ENCODE peak calls at places on chromosomes 4 and X, in six cellular contexts. V, W, R, Y, Z and S are unnamed samples.
A peak's percentile ranks its signal among the peaks of the same experiment; 100 is the strongest.

GRCh38 chrX:72069380-72070160 is 62.1 kb downstream of the RTL5 start:
- DNase-seq in R (no peak), V (no peak), W (no peak), Y (no peak), Z (no peak), S (no peak)

GRCh38 chr4:5712517-5712916 is 1.5 kb downstream of the EVC start:
- DNase-seq in Z (peak; percentile 82), R (no peak), Y (no peak), V (no peak), W (no peak), S (no peak)

GRCh38 chr4:6887591-6888371 is 21.8 kb upstream of the TBC1D14 start:
- DNase-seq in V (peak; percentile 73), Z (no peak), W (no peak), R (no peak), Y (no peak), S (no peak)

GRCh38 chrX:132217203-132218073 is 1.8 kb downstream of the RAP2C start:
- DNase-seq in V (peak; percentile 68), Z (peak; percentile 78), W (peak; percentile 83), R (no peak), Y (peak; percentile 71), S (peak; percentile 76)

GRCh38 chr4:58936436-58936835 is 1826.3 kb upstream of the IGFBP7 start:
- DNase-seq in Z (no peak), Y (no peak), R (no peak), W (no peak), V (no peak), S (no peak)

GRCh38 chr4:74619931-74620702 is 174.2 kb downstream of the BTC start:
- DNase-seq in Y (no peak), Z (no peak), W (no peak), V (no peak), R (no peak), S (no peak)

GRCh38 chrX:20595928-20596550 is 329.3 kb upstream of the RPS6KA3 start:
- DNase-seq in Y (peak; percentile 37), Z (no peak), R (no peak), V (no peak), W (peak; percentile 62), S (no peak)

GRCh38 chrX:76148753-76149152 is 24.1 kb upstream of the PBDC1 start:
- DNase-seq in R (peak; percentile 12), Z (peak; percentile 34), W (peak; percentile 74), Y (peak; percentile 23), V (peak; percentile 64), S (no peak)

GRCh38 chr4:77600521-77601451 is 4.8 kb upstream of the CXCL13 start:
- DNase-seq in V (no peak), Y (no peak), R (no peak), Z (peak; percentile 23), W (no peak), S (no peak)

GRCh38 chr4:167903291-167903721 is 189.0 kb upstream of the ANXA10 start:
- DNase-seq in Z (peak; percentile 68), R (no peak), W (no peak), Y (no peak), V (no peak), S (no peak)

GRCh38 chrX:36908801-36909403 is 99.3 kb upstream of the FAM47C start:
- DNase-seq in Y (no peak), V (no peak), W (no peak), Z (peak; percentile 1), R (peak; percentile 33), S (no peak)

GRCh38 chrX:129540725-129541184 is 696 bp downstream of the OCRL start:
- DNase-seq in Z (no peak), V (peak; percentile 51), W (peak; percentile 58), Y (no peak), R (no peak), S (peak; percentile 61)

GRCh38 chrX:53795583-53795982 is 109.1 kb upstream of the HUWE1 start:
- DNase-seq in V (no peak), Z (no peak), R (no peak), Y (no peak), W (no peak), S (no peak)

GRCh38 chr4:1554246-1554875 is 129.8 kb downstream of the FAM53A start:
- DNase-seq in V (no peak), Z (no peak), Y (no peak), W (no peak), R (no peak), S (no peak)

GRCh38 chr4:5635826-5636196 is 72.5 kb downstream of the EVC2 start:
- DNase-seq in W (no peak), R (no peak), V (no peak), Y (no peak), Z (peak; percentile 94), S (no peak)

GRCh38 chr4:107853444-107854325 is 29.0 kb downstream of the SGMS2 start:
- DNase-seq in Y (no peak), Z (peak; percentile 71), V (no peak), R (no peak), W (no peak), S (no peak)

GRCh38 chr4:4714330-4714729 is 145.1 kb upstream of the MSX1 start:
- DNase-seq in V (no peak), Y (no peak), W (no peak), Z (peak; percentile 45), R (no peak), S (no peak)

GRCh38 chrX:44474410-44474809 is 68.2 kb downstream of the FUNDC1 start:
- DNase-seq in R (no peak), V (no peak), Y (no peak), Z (peak; percentile 61), W (no peak), S (no peak)

GRCh38 chrX:109862386-109862910 is 129.4 kb upstream of the ACSL4 start:
- DNase-seq in W (no peak), V (no peak), Y (no peak), R (no peak), Z (peak; percentile 15), S (no peak)

GRCh38 chr4:105808459-105809041 is 86.7 kb upstream of the NPNT start:
- DNase-seq in R (no peak), W (no peak), Z (peak; percentile 72), V (no peak), Y (no peak), S (no peak)

GRCh38 chr4:95556460-95556859 is 7.7 kb upstream of the UNC5C start:
- DNase-seq in W (no peak), Y (no peak), Z (no peak), R (no peak), V (no peak), S (no peak)